ENCODE peak calls at places on chromosome 9, in eight cellular contexts. K, G, U, P, W, T, F and Y are unnamed samples.

GRCh38 chr9:98191615-98192502 is 578 bp downstream of the CORO2A start:
- DNase-seq in K (peak), G (peak), U (no peak), P (peak), W (peak), T (peak), F (peak), Y (no peak)

GRCh38 chr9:94014845-94015244 is 59.7 kb upstream of the BARX1 start:
- DNase-seq in K (no peak), G (no peak), U (no peak), P (no peak), W (no peak), T (no peak), F (no peak), Y (no peak)

GRCh38 chr9:21964925-21965385 is 29.2 kb downstream of the CDKN2A start:
- DNase-seq in K (peak), G (peak), U (peak), P (no peak), W (peak), T (peak), F (peak), Y (no peak)

GRCh38 chr9:127176631-127177030 is 54.2 kb upstream of the ANGPTL2 start:
- DNase-seq in K (peak), G (no peak), U (no peak), P (no peak), W (peak), T (no peak), F (no peak), Y (no peak)

GRCh38 chr9:74589576-74589975 is 92.4 kb downstream of the RORB start:
- DNase-seq in K (no peak), G (no peak), U (no peak), P (no peak), W (no peak), T (no peak), F (no peak), Y (no peak)

GRCh38 chr9:20619492-20619860 is 2.8 kb downstream of the MLLT3 start:
- DNase-seq in K (no peak), G (no peak), U (no peak), P (no peak), W (no peak), T (no peak), F (no peak), Y (no peak)

GRCh38 chr9:21434202-21435014 is 5.8 kb upstream of the IFNA1 start:
- DNase-seq in K (no peak), G (no peak), U (peak), P (peak), W (no peak), T (peak), F (peak), Y (peak)

GRCh38 chr9:31916591-31917223 is 467.7 kb upstream of the ACO1 start:
- DNase-seq in K (no peak), G (no peak), U (no peak), P (no peak), W (no peak), T (no peak), F (no peak), Y (no peak)

GRCh38 chr9:12464368-12464767 is 228.8 kb upstream of the TYRP1 start:
- DNase-seq in K (no peak), G (no peak), U (no peak), P (no peak), W (no peak), T (no peak), F (no peak), Y (no peak)

GRCh38 chr9:92180669-92181181 is 65.5 kb upstream of the SPTLC1 start:
- DNase-seq in K (no peak), G (no peak), U (peak), P (no peak), W (no peak), T (no peak), F (no peak), Y (no peak)

GRCh38 chr9:127792417-127793031 is 6.7 kb downstream of the CDK9 start:
- DNase-seq in K (no peak), G (no peak), U (no peak), P (no peak), W (no peak), T (no peak), F (no peak), Y (no peak)

GRCh38 chr9:33129886-33130284 is 37.3 kb downstream of the B4GALT1 start:
- DNase-seq in K (peak), G (no peak), U (no peak), P (no peak), W (no peak), T (no peak), F (no peak), Y (no peak)

GRCh38 chr9:129436751-129437625 is 183.9 kb downstream of the C9orf50 start:
- DNase-seq in K (peak), G (peak), U (peak), P (no peak), W (peak), T (peak), F (no peak), Y (no peak)